ENCODE peak calls at places on chromosomes 13 and 19, in six cellular contexts. D, Z, E, M, Y and N are unnamed samples.

GRCh38 chr19:57512845-57513244 is 13.1 kb downstream of the ZNF773 start:
- DNase-seq in D (no peak), Z (no peak), E (no peak), M (peak; percentile 28), Y (no peak), N (peak; percentile 6)

GRCh38 chr13:86681223-86681622 is 882.0 kb upstream of the SLITRK6 start:
- DNase-seq in D (no peak), Z (no peak), E (no peak), M (no peak), Y (no peak), N (no peak)

GRCh38 chr19:4115050-4115817 is 8.7 kb downstream of the MAP2K2 start:
- DNase-seq in D (no peak), Z (no peak), E (no peak), M (no peak), Y (no peak), N (no peak)

GRCh38 chr19:18932216-18932841 is 8.7 kb downstream of the HOMER3 start:
- DNase-seq in D (peak; percentile 94), Z (no peak), E (no peak), M (peak; percentile 42), Y (peak; percentile 67), N (peak; percentile 25)

GRCh38 chr13:113162783-113163685 is 4.6 kb downstream of the PROZ start:
- DNase-seq in D (no peak), Z (no peak), E (no peak), M (no peak), Y (no peak), N (no peak)

GRCh38 chr19:39046037-39046821 is 13.9 kb upstream of the FBXO27 start:
- DNase-seq in D (no peak), Z (no peak), E (no peak), M (peak; percentile 25), Y (no peak), N (no peak)

GRCh38 chr19:7004313-7004931 is 16.8 kb downstream of the MBD3L2B start:
- DNase-seq in D (no peak), Z (no peak), E (peak; percentile 26), M (no peak), Y (no peak), N (peak; percentile 44)

GRCh38 chr13:79780240-79780639 is 299.3 kb downstream of the NDFIP2 start:
- DNase-seq in D (no peak), Z (peak; percentile 49), E (no peak), M (peak; percentile 63), Y (no peak), N (peak; percentile 41)

GRCh38 chr19:18520848-18521691 is 800 bp downstream of the ELL start:
- DNase-seq in D (no peak), Z (no peak), E (no peak), M (no peak), Y (no peak), N (no peak)

GRCh38 chr13:50393641-50394040 is 378.4 kb downstream of the KCNRG start:
- DNase-seq in D (no peak), Z (no peak), E (no peak), M (no peak), Y (no peak), N (no peak)

GRCh38 chr19:7926021-7926726 is at the start of gene CTXN1:
- DNase-seq in D (no peak), Z (no peak), E (no peak), M (peak; percentile 44), Y (peak; percentile 58), N (peak; percentile 31)

GRCh38 chr19:29873024-29873800 is 61.4 kb downstream of the CCNE1 start:
- DNase-seq in D (peak; percentile 90), Z (no peak), E (no peak), M (peak; percentile 20), Y (no peak), N (peak; percentile 20)

GRCh38 chr19:39169143-39169810 is 27.5 kb upstream of the NCCRP1 start:
- DNase-seq in D (no peak), Z (no peak), E (no peak), M (no peak), Y (no peak), N (no peak)

GRCh38 chr13:55820817-55821216 is 1319.9 kb upstream of the PRR20A start:
- DNase-seq in D (no peak), Z (no peak), E (no peak), M (no peak), Y (no peak), N (no peak)

GRCh38 chr19:18233224-18233825 is 7.1 kb upstream of the PDE4C start:
- DNase-seq in D (no peak), Z (peak; percentile 43), E (no peak), M (peak; percentile 46), Y (no peak), N (no peak)

GRCh38 chr19:55082023-55082851 is 6.6 kb downstream of the EPS8L1 start:
- DNase-seq in D (no peak), Z (no peak), E (no peak), M (peak; percentile 54), Y (no peak), N (no peak)

GRCh38 chr19:54526972-54527371 is 24.3 kb downstream of the LAIR2 start:
- DNase-seq in D (no peak), Z (no peak), E (no peak), M (no peak), Y (no peak), N (no peak)

GRCh38 chr13:114100446-114101320 is 31.7 kb downstream of the RASA3 start:
- DNase-seq in D (peak; percentile 77), Z (no peak), E (no peak), M (peak; percentile 25), Y (peak; percentile 19), N (peak; percentile 44)

GRCh38 chr19:29504454-29504853 is 21.3 kb upstream of the VSTM2B start:
- DNase-seq in D (no peak), Z (no peak), E (no peak), M (no peak), Y (no peak), N (no peak)

GRCh38 chr19:3387645-3388589 is 21.5 kb downstream of the NFIC start:
- DNase-seq in D (peak; percentile 96), Z (peak; percentile 50), E (no peak), M (no peak), Y (peak; percentile 68), N (peak; percentile 84)

GRCh38 chr13:30033681-30034447 is 183.4 kb upstream of the UBL3 start:
- DNase-seq in D (no peak), Z (peak; percentile 66), E (peak; percentile 96), M (peak; percentile 93), Y (no peak), N (peak; percentile 95)

GRCh38 chr19:34336781-34337271 is 28.2 kb upstream of the GPI start:
- DNase-seq in D (no peak), Z (peak; percentile 16), E (peak; percentile 29), M (peak; percentile 62), Y (no peak), N (peak; percentile 43)

GRCh38 chr19:41427647-41428480 is 690 bp upstream of the B3GNT8 start:
- DNase-seq in D (peak; percentile 89), Z (no peak), E (no peak), M (no peak), Y (peak; percentile 30), N (peak; percentile 15)

GRCh38 chr19:46049597-46049996 is 8.8 kb upstream of the IGFL4 start:
- DNase-seq in D (no peak), Z (peak; percentile 92), E (no peak), M (no peak), Y (no peak), N (no peak)
- TF ChIP-seq CTCF in D (no peak), Z (no peak), E (no peak), M (no peak), Y (no peak), N (no peak)

DNA sequence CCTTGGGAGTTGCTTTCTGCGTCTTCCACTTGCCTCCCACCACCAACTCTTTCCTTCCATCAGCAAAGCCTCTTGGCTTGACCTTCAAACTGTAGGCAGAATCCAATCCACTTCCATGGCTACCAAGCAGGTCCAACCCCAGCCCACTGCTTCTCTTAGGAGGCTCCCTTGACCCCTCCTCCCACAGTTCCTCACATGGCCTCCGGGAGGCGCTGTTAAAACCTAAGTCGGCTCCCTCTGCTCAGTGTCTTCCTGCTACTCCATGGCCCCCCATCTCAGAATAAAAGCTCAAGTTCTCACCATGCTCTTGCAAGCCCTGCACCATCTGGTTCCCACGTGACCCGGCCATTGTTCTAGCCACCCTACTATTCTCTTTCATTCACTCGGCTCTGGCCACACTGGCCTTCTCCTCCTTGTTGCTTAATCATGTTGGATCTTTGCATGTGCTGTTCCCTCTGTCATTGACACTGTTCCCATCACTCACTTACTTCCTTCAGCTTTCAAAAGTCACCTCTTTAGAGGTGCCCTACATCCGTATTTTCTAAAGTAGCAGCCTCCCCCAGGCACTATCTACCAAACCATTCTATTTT is 7.5 kb downstream of the IZUMO2 start:
- DNase-seq in D (no peak), Z (no peak), E (no peak), M (no peak), Y (no peak), N (no peak)
- TF ChIP-seq CTCF in D (no peak), Z (no peak), E (peak; percentile 47), M (no peak), Y (no peak), N (no peak)

DNA sequence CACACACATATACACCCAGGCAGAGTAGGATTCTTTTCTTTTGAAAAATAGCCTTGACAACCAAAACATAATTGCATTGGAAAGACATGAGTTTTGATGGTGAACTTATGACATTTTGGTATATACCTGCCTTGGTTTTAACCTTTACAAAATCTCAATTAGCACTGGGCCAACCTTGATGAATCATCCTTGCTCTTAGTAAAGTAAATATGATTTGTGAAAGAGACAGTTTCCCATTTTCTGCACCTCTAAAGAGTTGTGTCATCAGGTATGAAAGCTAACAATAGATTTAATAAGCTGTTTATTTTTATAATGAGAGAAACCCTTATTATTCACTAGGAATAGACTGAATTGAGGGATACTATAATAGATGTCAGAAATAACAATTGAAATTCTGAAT is 15.7 kb upstream of the ENOX1 start:
- DNase-seq in D (no peak), Z (peak; percentile 67), E (no peak), M (no peak), Y (no peak), N (no peak)
- TF ChIP-seq CTCF in D (no peak), Z (no peak), E (no peak), M (no peak), Y (no peak), N (no peak)

GRCh38 chr19:5563941-5564612 is 3.7 kb downstream of the TINCR start:
- DNase-seq in D (no peak), Z (peak; percentile 77), E (peak; percentile 74), M (peak; percentile 10), Y (no peak), N (no peak)

GRCh38 chr19:5563008-5563431 is 4.7 kb downstream of the TINCR start:
- DNase-seq in D (no peak), Z (no peak), E (no peak), M (no peak), Y (no peak), N (no peak)

GRCh38 chr19:5567360-5567970 is at the start of gene TINCR:
- DNase-seq in D (no peak), Z (no peak), E (no peak), M (no peak), Y (no peak), N (no peak)

GRCh38 chr19:5562280-5562679 is 5.5 kb downstream of the TINCR start:
- DNase-seq in D (no peak), Z (no peak), E (no peak), M (no peak), Y (no peak), N (no peak)

DNA sequence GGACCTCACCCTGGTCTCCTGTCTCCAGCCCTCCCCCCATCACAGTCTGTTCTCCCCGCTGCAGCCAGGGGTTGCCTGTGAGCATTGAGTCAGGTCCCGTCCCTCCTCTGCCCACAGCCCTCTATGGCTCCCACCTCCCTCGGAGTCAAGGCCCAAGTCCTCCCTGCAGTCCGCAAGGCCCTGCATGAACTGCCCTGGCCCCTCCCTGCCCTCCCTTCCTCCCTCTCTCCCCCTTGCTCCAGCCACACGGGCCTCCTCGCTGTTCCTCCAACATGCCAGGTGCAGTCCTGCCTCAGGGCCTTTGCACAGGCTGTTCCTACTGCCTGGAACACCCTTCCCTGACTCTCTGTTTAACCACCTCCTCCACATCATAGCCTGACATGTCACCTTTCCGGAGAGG is 2.8 kb downstream of the TINCR start:
- DNase-seq in D (no peak), Z (no peak), E (no peak), M (no peak), Y (no peak), N (no peak)
- TF ChIP-seq CTCF in D (no peak), Z (no peak), E (no peak), M (no peak), Y (no peak), N (no peak)